ENCODE peak calls at places on chromosomes 6 and 20, in four cellular contexts. A, Q, L and D are unnamed samples.

GRCh38 chr6:158655569-158656450 is 6.0 kb downstream of the SYTL3 start:
- DNase-seq in Q (no peak), L (no peak), A (no peak), D (no peak)

GRCh38 chr6:61886608-61887259 is 399.3 kb downstream of the KHDRBS2 start:
- DNase-seq in L (peak; percentile 31), A (peak; percentile 8), Q (no peak), D (no peak)

GRCh38 chr6:2957696-2958330 is 13.6 kb downstream of the SERPINB6 start:
- DNase-seq in A (no peak), Q (no peak), L (no peak), D (no peak)

GRCh38 chr20:9508696-9509178 is 5.7 kb upstream of the LAMP5 start:
- DNase-seq in L (no peak), Q (no peak), A (no peak), D (no peak)

GRCh38 chr6:165245287-165245686 is 64.1 kb downstream of the C6orf118 start:
- DNase-seq in A (no peak), Q (no peak), L (no peak), D (peak; percentile 43)

GRCh38 chr6:2695464-2696095 is 55.1 kb downstream of the MYLK4 start:
- DNase-seq in Q (no peak), L (peak; percentile 29), A (no peak), D (peak; percentile 54)

GRCh38 chr20:45545754-45546453 is 1.3 kb downstream of the EPPIN start:
- DNase-seq in Q (no peak), A (no peak), L (no peak), D (peak; percentile 4)

GRCh38 chr6:74167506-74167905 is 471.5 kb downstream of the CD109 start:
- DNase-seq in Q (no peak), A (no peak), L (no peak), D (no peak)

GRCh38 chr6:157597461-157598312 is 216.7 kb downstream of the ZDHHC14 start:
- DNase-seq in L (no peak), A (peak; percentile 56), Q (peak; percentile 17), D (no peak)

GRCh38 chr6:106631356-106631755 is 2.0 kb downstream of the QRSL1 start:
- DNase-seq in Q (no peak), L (no peak), A (no peak), D (no peak)

GRCh38 chr6:11851405-11851804 is 72.8 kb upstream of the ADTRP start:
- DNase-seq in L (no peak), A (no peak), Q (no peak), D (no peak)

GRCh38 chr20:59068534-59068933 is 25.9 kb upstream of the PRELID3B start:
- DNase-seq in L (no peak), A (no peak), Q (no peak), D (no peak)